ENCODE peak calls at places on chromosomes 6 and 20, in five cellular contexts. T is stomach, C is heart left ventricle, O is prostate gland, D is upper lobe of right lung. W is an unnamed sample. For H3K9me3 and H3K4me1, the result is how much of the 10 kb centered on the place peaks cover.

GRCh38 chr20:46348972-46349741 is 40.9 kb upstream of the CDH22 start:
- DNase-seq in T (peak), C (peak), O (peak), D (no peak), W (peak)

GRCh38 chr20:4728121-4728520 is 6.4 kb downstream of the PRND start:
- DNase-seq in T (no peak), C (no peak), O (no peak), D (no peak), W (no peak)

GRCh38 chr6:144284753-144285547 is at the start of gene UTRN:
- DNase-seq in T (peak), C (peak), O (peak), D (peak), W (peak)

GRCh38 chr6:168131464-168132415 is 52.7 kb upstream of the FRMD1 start:
- DNase-seq in T (peak), C (no peak), O (no peak), D (no peak), W (no peak)

GRCh38 chr6:69917834-69918233 is 51.5 kb downstream of the COL19A1 start:
- DNase-seq in T (no peak), C (no peak), O (no peak), D (no peak), W (peak)

GRCh38 chr6:137489410-137490371 is 4.5 kb downstream of the OLIG3 start:
- DNase-seq in T (no peak), C (no peak), O (no peak), D (no peak), W (no peak)

GRCh38 chr20:17357238-17357637 is 130.4 kb downstream of the PCSK2 start:
- DNase-seq in T (no peak), C (no peak), O (peak), D (no peak), W (no peak)

GRCh38 chr6:44268095-44268628 is 2.1 kb upstream of the TMEM151B start:
- DNase-seq in T (peak), C (no peak), O (peak), D (no peak), W (peak)

GRCh38 chr6:125611573-125612399 is 137.6 kb upstream of the HEY2 start:
- DNase-seq in T (no peak), C (peak), O (no peak), D (no peak), W (peak)

GRCh38 chr6:111173341-111173740 is 86.0 kb downstream of the SLC16A10 start:
- DNase-seq in T (no peak), C (no peak), O (no peak), D (no peak), W (no peak)

GRCh38 chr6:134864558-134864957 is 85.3 kb downstream of the ALDH8A1 start:
- DNase-seq in T (no peak), C (no peak), O (no peak), D (no peak), W (no peak)
- H3K9me3 ChIP-seq in T (under half), C (under half), O (under half), D (under half), W (under half)

GRCh38 chr20:62299666-62300236 is 3.0 kb upstream of the ADRM1 start:
- DNase-seq in T (no peak), C (no peak), O (no peak), D (no peak), W (no peak)
- H3K4me1 ChIP-seq in T (under half), C (under half), O (under half), D (under half), W (under half)

DNA sequence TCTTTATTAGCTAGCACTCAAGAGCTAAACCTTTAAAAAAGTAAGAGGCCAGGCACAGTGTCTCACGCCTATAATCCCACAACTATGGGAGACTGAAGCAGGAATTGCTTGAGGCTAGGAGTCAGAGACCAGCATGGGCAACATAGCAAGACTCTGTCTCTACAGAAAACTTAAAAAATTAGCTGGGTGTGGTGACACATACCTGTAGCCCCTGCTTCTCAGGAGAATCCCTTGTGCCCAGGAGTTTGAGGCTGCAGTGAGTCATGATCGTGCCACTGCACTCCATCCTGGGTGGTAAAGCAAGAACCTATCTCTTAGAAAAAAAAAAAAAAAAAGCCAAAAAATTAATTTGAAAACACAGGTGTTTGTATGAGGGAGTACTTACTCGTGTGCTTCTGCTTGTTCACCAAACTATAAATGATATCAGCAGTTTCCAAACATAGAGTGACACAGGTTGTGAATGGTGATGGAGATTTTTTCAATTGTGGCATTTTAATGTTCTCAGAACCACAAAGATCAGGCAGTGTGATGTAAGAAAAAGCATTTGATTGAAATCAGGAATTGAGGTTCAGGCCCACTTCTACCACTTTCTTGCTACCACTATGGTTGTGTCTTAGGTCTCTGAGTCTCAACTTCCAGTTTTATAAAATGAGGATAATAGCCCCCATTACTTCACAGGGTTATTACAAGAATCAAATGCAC is 104.9 kb downstream of the FOXO3 start:
- DNase-seq in T (no peak), C (no peak), O (no peak), D (no peak), W (no peak)
- H3K9me3 ChIP-seq in T (under half), C (under half), O (under half), D (under half), W (under half)

DNA sequence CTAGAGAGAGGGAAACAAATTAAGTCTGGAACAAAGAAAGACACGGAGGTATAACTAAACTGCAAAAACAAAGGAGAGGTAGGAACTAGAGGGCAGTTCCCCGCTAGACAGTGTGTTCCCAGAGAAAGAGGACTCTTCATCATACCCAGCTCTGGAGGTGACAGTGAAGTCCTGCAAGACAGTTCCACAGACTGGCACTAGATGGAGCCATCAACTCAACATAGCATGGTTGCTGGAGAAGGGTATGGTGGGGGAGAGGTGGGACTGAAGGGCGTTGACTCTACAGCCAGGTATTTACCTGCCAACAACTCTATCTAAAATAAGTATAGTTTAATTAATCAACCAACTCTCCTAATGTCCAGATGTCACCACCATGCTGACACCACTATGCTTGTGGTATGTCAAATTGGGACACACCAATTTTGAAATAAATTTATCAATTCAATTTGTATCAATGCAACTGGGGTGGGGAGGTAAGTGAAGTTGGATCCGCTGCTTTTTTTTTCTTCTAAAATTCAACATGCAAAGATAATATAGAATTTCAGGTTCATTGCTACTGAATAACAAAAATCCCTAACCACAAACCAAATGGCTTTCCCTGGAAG is 9.7 kb downstream of the BACH2 start:
- DNase-seq in T (peak), C (no peak), O (peak), D (no peak), W (peak)
- H3K4me1 ChIP-seq in T (under half), C (under half), O (under half), D (under half), W (under half)

GRCh38 chr20:15817351-15817750 is 755.9 kb downstream of the KIF16B start:
- DNase-seq in T (no peak), C (no peak), O (no peak), D (no peak), W (no peak)
- H3K9me3 ChIP-seq in T (under half), C (under half), O (under half), D (under half), W (under half)